ENCODE peak calls at places on chromosomes 6 and 20, in nine cellular contexts. W is stimulated activated CD4-positive, alpha-beta T cell treated with anti-CD3 and anti-CD28 coated beads, Interleukin-1b, Interleukin-23, amount 100 ng/mL, for 24 hours; E is NCI-H526; O is HTR-8/SVneo; N is small intestine; D is neural crest cell; C is spleen; J is breast epithelium; X is activated CD4-positive, CD25-positive, alpha-beta regulatory T cell. R is an unnamed sample.

GRCh38 chr6:108654465-108655106 is 93.9 kb downstream of the FOXO3 start:
- DNase-seq in W (no peak), E (no peak), O (no peak), N (no peak), D (no peak), C (no peak), J (no peak), X (no peak), R (no peak)

GRCh38 chr6:56848105-56848504 is 106.8 kb upstream of the BEND6 start:
- DNase-seq in W (no peak), E (no peak), O (no peak), N (no peak), D (no peak), C (no peak), J (no peak), X (no peak), R (no peak)

GRCh38 chr6:22327881-22328280 is 31.0 kb upstream of the PRL start:
- DNase-seq in W (no peak), E (no peak), O (no peak), N (no peak), D (no peak), C (no peak), J (no peak), X (no peak), R (no peak)

GRCh38 chr6:90598192-90598951 is 11.5 kb upstream of the MAP3K7 start:
- DNase-seq in W (no peak), E (no peak), O (no peak), N (no peak), D (no peak), C (no peak), J (no peak), X (no peak), R (no peak)

GRCh38 chr20:25042531-25043498 is 15.1 kb downstream of the ACSS1 start:
- DNase-seq in W (no peak), E (no peak), O (no peak), N (peak; percentile 72), D (no peak), C (peak; percentile 92), J (no peak), X (no peak), R (no peak)

GRCh38 chr6:158471339-158471738 is 88.6 kb upstream of the TMEM181 start:
- DNase-seq in W (no peak), E (no peak), O (no peak), N (no peak), D (no peak), C (no peak), J (no peak), X (no peak), R (no peak)

GRCh38 chr6:108559884-108560462 is 744 bp upstream of the FOXO3 start:
- DNase-seq in W (no peak), E (peak; percentile 73), O (no peak), N (peak; percentile 59), D (peak; percentile 55), C (peak; percentile 92), J (peak; percentile 78), X (no peak), R (peak; percentile 76)

GRCh38 chr6:151025076-151025475 is 159.6 kb downstream of the MTHFD1L start:
- DNase-seq in W (no peak), E (no peak), O (no peak), N (no peak), D (no peak), C (no peak), J (no peak), X (no peak), R (no peak)

GRCh38 chr20:31833130-31833930 is 12.1 kb downstream of the FOXS1 start:
- DNase-seq in W (peak; percentile 29), E (peak; percentile 22), O (peak; percentile 73), N (peak; percentile 18), D (peak; percentile 100), C (peak; percentile 85), J (no peak), X (no peak), R (peak; percentile 54)

GRCh38 chr20:2693286-2693995 is 861 bp downstream of the EBF4 start:
- DNase-seq in W (peak; percentile 19), E (no peak), O (peak; percentile 58), N (no peak), D (peak; percentile 36), C (no peak), J (no peak), X (peak; percentile 15), R (no peak)

GRCh38 chr6:107246972-107247615 is 131.8 kb upstream of the BEND3 start:
- DNase-seq in W (no peak), E (no peak), O (no peak), N (no peak), D (no peak), C (no peak), J (no peak), X (no peak), R (no peak)

GRCh38 chr20:57714409-57715267 is 4.8 kb upstream of the PMEPA1 start:
- DNase-seq in W (no peak), E (no peak), O (peak; percentile 73), N (no peak), D (no peak), C (no peak), J (no peak), X (no peak), R (peak; percentile 81)

GRCh38 chr20:16241911-16242310 is 331.3 kb downstream of the KIF16B start:
- DNase-seq in W (no peak), E (no peak), O (no peak), N (no peak), D (no peak), C (no peak), J (no peak), X (no peak), R (no peak)

GRCh38 chr6:117459447-117459944 is 23.0 kb upstream of the DCBLD1 start:
- DNase-seq in W (no peak), E (no peak), O (no peak), N (no peak), D (no peak), C (no peak), J (no peak), X (no peak), R (no peak)

GRCh38 chr6:127893541-127893940 is 7.3 kb downstream of the THEMIS start:
- DNase-seq in W (no peak), E (no peak), O (no peak), N (no peak), D (no peak), C (no peak), J (no peak), X (no peak), R (no peak)

GRCh38 chr6:25193865-25194679 is 85.1 kb upstream of the CARMIL1 start:
- DNase-seq in W (no peak), E (no peak), O (no peak), N (no peak), D (no peak), C (no peak), J (no peak), X (no peak), R (no peak)

GRCh38 chr20:48035961-48036731 is 250.9 kb upstream of the SULF2 start:
- DNase-seq in W (no peak), E (no peak), O (no peak), N (no peak), D (no peak), C (no peak), J (no peak), X (no peak), R (no peak)

GRCh38 chr6:118800394-118801071 is 93.4 kb upstream of the ASF1A start:
- DNase-seq in W (peak; percentile 66), E (peak; percentile 83), O (peak; percentile 88), N (peak; percentile 83), D (peak; percentile 83), C (peak; percentile 80), J (peak; percentile 84), X (peak; percentile 66), R (peak; percentile 82)

GRCh38 chr6:102023977-102024657 is 630.6 kb downstream of the GRIK2 start:
- DNase-seq in W (no peak), E (no peak), O (no peak), N (no peak), D (no peak), C (no peak), J (no peak), X (no peak), R (no peak)

GRCh38 chr6:38508894-38509293 is 130.8 kb downstream of the BTBD9 start:
- DNase-seq in W (no peak), E (peak; percentile 87), O (no peak), N (no peak), D (no peak), C (no peak), J (no peak), X (no peak), R (peak; percentile 16)

GRCh38 chr6:112018619-112019416 is 35.1 kb upstream of the CCN6 start:
- DNase-seq in W (no peak), E (no peak), O (no peak), N (no peak), D (no peak), C (no peak), J (no peak), X (no peak), R (no peak)

GRCh38 chr6:142013286-142013685 is 119.4 kb upstream of the GJE1 start:
- DNase-seq in W (no peak), E (no peak), O (peak; percentile 20), N (no peak), D (no peak), C (no peak), J (no peak), X (no peak), R (peak; percentile 93)

GRCh38 chr6:26249959-26250805 is 114.8 kb upstream of the BTN3A2 start:
- DNase-seq in W (no peak), E (peak; percentile 91), O (peak; percentile 68), N (peak; percentile 84), D (peak; percentile 50), C (peak; percentile 94), J (peak; percentile 77), X (peak; percentile 57), R (peak; percentile 92)

GRCh38 chr6:40894962-40895799 is 143.8 kb downstream of the UNC5CL start:
- DNase-seq in W (no peak), E (peak; percentile 62), O (peak; percentile 79), N (peak; percentile 71), D (peak; percentile 46), C (no peak), J (no peak), X (no peak), R (peak; percentile 60)

GRCh38 chr6:72203983-72204382 is 317.6 kb downstream of the RIMS1 start:
- DNase-seq in W (no peak), E (no peak), O (no peak), N (no peak), D (no peak), C (no peak), J (no peak), X (no peak), R (no peak)

GRCh38 chr20:6142348-6142993 is 19.6 kb upstream of the FERMT1 start:
- DNase-seq in W (no peak), E (no peak), O (peak; percentile 54), N (peak; percentile 65), D (peak; percentile 57), C (no peak), J (no peak), X (peak; percentile 8), R (peak; percentile 53)